ENCODE peak calls at places on chromosome 2, in five cellular contexts. O, L, Y, V and X are unnamed samples.

GRCh38 chr2:20622296-20622686 is 28.6 kb downstream of the HS1BP3 start:
- DNase-seq in V (no peak), O (no peak), Y (no peak), L (peak; percentile 47), X (no peak)

GRCh38 chr2:99613992-99614391 is 124.2 kb upstream of the REV1 start:
- DNase-seq in V (no peak), L (no peak), Y (no peak), O (no peak), X (no peak)

GRCh38 chr2:11669454-11670291 is at the start of gene NTSR2:
- DNase-seq in Y (peak; percentile 90), L (peak; percentile 76), V (peak; percentile 73), O (peak; percentile 74), X (no peak)

GRCh38 chr2:64362562-64363026 is 91.4 kb upstream of the LGALSL start:
- DNase-seq in V (no peak), O (no peak), Y (no peak), L (no peak), X (no peak)

GRCh38 chr2:16005819-16006536 is 65.6 kb downstream of the MYCN start:
- DNase-seq in Y (no peak), V (no peak), O (no peak), L (no peak), X (no peak)

GRCh38 chr2:58512878-58513277 is 271.8 kb upstream of the FANCL start:
- DNase-seq in Y (peak; percentile 44), O (no peak), L (no peak), V (no peak), X (no peak)

GRCh38 chr2:45938649-45939511 is 287.4 kb downstream of the PRKCE start:
- DNase-seq in V (no peak), O (peak; percentile 73), L (no peak), Y (peak; percentile 31), X (peak; percentile 96)

GRCh38 chr2:169007941-169008340 is 23.2 kb downstream of the ABCB11 start:
- DNase-seq in Y (peak; percentile 4), O (no peak), L (no peak), V (no peak), X (no peak)

GRCh38 chr2:30392097-30392496 is 54.9 kb upstream of the LCLAT1 start:
- DNase-seq in L (no peak), V (no peak), Y (no peak), O (no peak), X (no peak)

GRCh38 chr2:225458431-225459117 is 59.1 kb downstream of the NYAP2 start:
- DNase-seq in V (no peak), L (no peak), Y (no peak), O (no peak), X (no peak)

GRCh38 chr2:128325665-128326181 is 7.1 kb upstream of the HS6ST1 start:
- DNase-seq in Y (no peak), O (peak; percentile 19), V (peak; percentile 7), L (no peak), X (no peak)

GRCh38 chr2:164917296-164917903 is 37.9 kb downstream of the SLC38A11 start:
- DNase-seq in L (no peak), Y (peak; percentile 59), V (peak; percentile 22), O (no peak), X (peak; percentile 36)

GRCh38 chr2:15069149-15069548 is 436.6 kb downstream of the LRATD1 start:
- DNase-seq in L (no peak), O (no peak), Y (no peak), V (no peak), X (no peak)

GRCh38 chr2:98027955-98028593 is 32.3 kb upstream of the TMEM131 start:
- DNase-seq in V (no peak), Y (no peak), O (no peak), L (no peak), X (peak; percentile 19)

GRCh38 chr2:128781888-128782385 is 463.3 kb upstream of the HS6ST1 start:
- DNase-seq in L (peak; percentile 47), V (no peak), O (no peak), Y (no peak), X (no peak)

GRCh38 chr2:45191972-45192371 is 182.7 kb upstream of the SIX2 start:
- DNase-seq in Y (no peak), L (no peak), O (peak; percentile 61), V (no peak), X (no peak)

GRCh38 chr2:238061310-238062202 is 755 bp downstream of the SCLY start:
- DNase-seq in O (no peak), L (peak; percentile 80), V (no peak), Y (peak; percentile 82), X (peak; percentile 22)

GRCh38 chr2:174335605-174336402 is 1.1 kb downstream of the SP9 start:
- DNase-seq in O (peak; percentile 32), Y (peak; percentile 84), L (no peak), V (peak; percentile 27), X (no peak)

GRCh38 chr2:28691774-28692281 is 59.8 kb upstream of the PPP1CB start:
- DNase-seq in O (peak; percentile 26), L (no peak), V (no peak), Y (peak; percentile 49), X (peak; percentile 41)

GRCh38 chr2:240919786-240920782 is 13.9 kb downstream of the CROCC2 start:
- DNase-seq in L (peak; percentile 75), V (peak; percentile 7), Y (no peak), O (peak; percentile 3), X (no peak)

GRCh38 chr2:240170354-240170735 is 29.9 kb upstream of the OTOS start:
- DNase-seq in O (no peak), L (peak; percentile 37), Y (no peak), V (no peak), X (no peak)

GRCh38 chr2:136448435-136448834 is 316.9 kb upstream of the THSD7B start:
- DNase-seq in O (no peak), Y (no peak), V (no peak), L (no peak), X (no peak)

GRCh38 chr2:12665334-12665733 is 51.4 kb upstream of the TRIB2 start:
- DNase-seq in V (no peak), L (no peak), O (no peak), Y (no peak), X (no peak)

GRCh38 chr2:121260370-121261154 is 24.4 kb downstream of the TFCP2L1 start:
- DNase-seq in L (peak; percentile 59), O (no peak), Y (no peak), V (no peak), X (no peak)

GRCh38 chr2:180478883-180479282 is 471.8 kb upstream of the CWC22 start:
- DNase-seq in O (no peak), Y (no peak), L (no peak), V (no peak), X (peak; percentile 1)

GRCh38 chr2:203164311-203164935 is 74.4 kb upstream of the CYP20A1 start:
- DNase-seq in L (no peak), Y (no peak), O (no peak), V (no peak), X (peak; percentile 18)

GRCh38 chr2:58283931-58284330 is 42.8 kb upstream of the FANCL start:
- DNase-seq in Y (no peak), L (no peak), O (no peak), V (no peak), X (no peak)

GRCh38 chr2:69831354-69831905 is 2.0 kb downstream of the GMCL1 start:
- DNase-seq in O (no peak), L (no peak), V (no peak), Y (no peak), X (no peak)

GRCh38 chr2:233795735-233796171 is 17.6 kb downstream of the MROH2A start:
- DNase-seq in O (no peak), V (peak; percentile 6), L (peak; percentile 49), Y (no peak), X (no peak)

GRCh38 chr2:14189929-14190328 is 442.6 kb upstream of the LRATD1 start:
- DNase-seq in O (no peak), Y (no peak), L (no peak), V (no peak), X (no peak)

GRCh38 chr2:84854835-84855234 is 26.0 kb downstream of the TRABD2A start:
- DNase-seq in Y (no peak), V (no peak), O (no peak), L (no peak), X (no peak)
- TF ChIP-seq CTCF in Y (no peak), V (no peak), O (no peak), L (no peak), X (no peak)

GRCh38 chr2:23417310-23417709 is 32.3 kb downstream of the KLHL29 start:
- DNase-seq in L (peak; percentile 17), Y (no peak), V (no peak), O (no peak), X (no peak)

GRCh38 chr2:23413641-23414040 is 28.7 kb downstream of the KLHL29 start:
- DNase-seq in L (peak; percentile 25), Y (no peak), O (no peak), V (no peak), X (no peak)

GRCh38 chr2:23414106-23414505 is 29.1 kb downstream of the KLHL29 start:
- DNase-seq in L (peak; percentile 65), Y (no peak), V (no peak), O (no peak), X (no peak)

GRCh38 chr2:23412556-23413155 is 27.7 kb downstream of the KLHL29 start:
- DNase-seq in O (no peak), L (peak; percentile 24), V (no peak), Y (no peak), X (peak; percentile 72)

GRCh38 chr2:23414876-23415275 is 29.9 kb downstream of the KLHL29 start:
- DNase-seq in Y (peak; percentile 72), O (no peak), L (peak; percentile 38), V (no peak), X (peak; percentile 44)
- TF ChIP-seq CTCF in Y (peak; percentile 75), O (no peak), L (no peak), V (peak; percentile 31), X (peak; percentile 68)

DNA sequence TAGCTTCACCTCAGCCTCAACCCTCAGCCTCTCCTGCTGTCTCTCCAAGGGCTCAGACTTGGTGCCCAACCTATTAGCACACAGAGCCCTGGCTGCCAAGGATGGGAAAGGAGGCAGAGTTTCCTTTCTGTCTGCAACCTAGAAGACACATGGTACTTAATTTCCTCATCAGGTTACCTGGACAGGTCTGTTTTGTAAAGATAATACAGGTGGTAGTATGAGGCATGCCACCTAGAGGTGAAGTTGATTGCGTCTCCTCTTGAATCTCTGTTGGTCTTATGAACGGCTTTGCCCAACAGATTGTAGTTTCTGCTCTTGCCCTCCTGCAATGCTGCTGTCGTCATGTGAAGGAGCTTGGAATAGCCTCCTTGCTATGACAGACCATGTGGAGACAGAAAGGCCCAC is 44.5 kb upstream of the RMND5A start:
- DNase-seq in V (no peak), L (no peak), Y (peak; percentile 46), O (no peak), X (no peak)
- TF ChIP-seq CTCF in V (no peak), L (peak; percentile 13), Y (peak; percentile 60), O (no peak), X (peak; percentile 9)

GRCh38 chr2:147275943-147276342 is 568.9 kb upstream of the ACVR2A start:
- DNase-seq in V (no peak), Y (peak; percentile 61), L (no peak), O (no peak), X (no peak)
- TF ChIP-seq CTCF in V (peak; percentile 40), Y (peak; percentile 38), L (no peak), O (no peak), X (no peak)

DNA sequence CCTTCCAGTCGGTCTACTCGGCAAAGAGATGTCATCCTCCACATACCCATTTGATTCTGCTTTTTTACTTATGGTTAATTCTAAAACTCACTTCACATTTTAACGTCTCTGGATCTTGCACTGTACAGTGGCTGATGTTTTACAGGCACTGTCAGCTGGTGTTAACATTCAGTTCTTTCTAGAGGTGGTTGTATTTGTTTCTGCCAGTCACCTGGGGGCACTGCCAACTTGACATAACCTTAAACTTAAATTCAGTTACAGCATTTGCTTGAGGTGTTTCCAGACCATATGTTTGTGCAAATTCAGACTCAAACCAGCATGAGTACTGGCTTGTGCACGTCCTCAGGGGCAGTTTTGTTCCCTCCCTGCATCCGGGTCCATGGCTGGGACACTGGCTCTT is 5.3 kb upstream of the TMEM185B start:
- DNase-seq in O (no peak), V (no peak), Y (no peak), L (peak; percentile 30), X (no peak)
- TF ChIP-seq CTCF in O (no peak), V (no peak), Y (no peak), L (no peak), X (peak; percentile 13)